ENCODE peak calls at places on chromosomes 7 and 10, in seven cellular contexts. M is GM12865; D is RWPE1; E is activated CD8-positive, alpha-beta T cell treated with anti-CD3 and anti-CD28 coated beads for 36 hours; C is RWPE2; W is mammary epithelial cell; O is lower lobe of right lung. F is an unnamed sample.

GRCh38 chr7:70143089-70144044 is 545.1 kb downstream of the AUTS2 start:
- DNase-seq in C (no peak), D (no peak), W (no peak), M (no peak), E (no peak), O (no peak), F (no peak)

GRCh38 chr7:96034940-96035727 is 262.8 kb downstream of the DYNC1I1 start:
- DNase-seq in O (no peak), E (no peak), M (no peak), W (no peak), D (no peak), C (no peak), F (no peak)

GRCh38 chr7:127938588-127938987 is 92.6 kb downstream of the LRRC4 start:
- DNase-seq in C (no peak), M (no peak), D (peak), E (no peak), O (no peak), W (peak), F (no peak)

GRCh38 chr10:120940299-120940900 is 89.2 kb downstream of the WDR11 start:
- DNase-seq in O (no peak), W (no peak), M (no peak), C (no peak), E (no peak), D (no peak), F (no peak)

GRCh38 chr10:80411267-80411668 is 2.9 kb downstream of the PRXL2A start:
- DNase-seq in D (no peak), E (no peak), W (no peak), M (no peak), C (no peak), O (no peak), F (no peak)

GRCh38 chr10:110872145-110872983 is 636 bp downstream of the PDCD4 start:
- DNase-seq in D (peak), O (peak), E (peak), M (peak), W (peak), C (peak), F (peak)

GRCh38 chr10:31136951-31137885 is 105.6 kb upstream of the ZNF438 start:
- DNase-seq in C (no peak), O (no peak), M (no peak), W (peak), E (no peak), D (no peak), F (peak)

GRCh38 chr10:97889461-97890265 is 40.0 kb downstream of the GOLGA7B start:
- DNase-seq in O (peak), C (peak), E (peak), M (no peak), W (peak), D (peak), F (peak)

GRCh38 chr7:96720843-96721242 is 11.2 kb upstream of the SEM1 start:
- DNase-seq in O (no peak), E (no peak), W (peak), C (no peak), D (peak), M (no peak), F (no peak)

GRCh38 chr10:12389154-12389734 is 39.9 kb downstream of the CAMK1D start:
- DNase-seq in M (peak), C (no peak), D (no peak), W (no peak), O (peak), E (no peak), F (no peak)

GRCh38 chr10:114022751-114023150 is 20.9 kb upstream of the ADRB1 start:
- DNase-seq in E (no peak), C (no peak), O (no peak), D (no peak), M (no peak), W (no peak), F (no peak)

GRCh38 chr7:19404912-19405329 is 259.7 kb upstream of the FERD3L start:
- DNase-seq in E (no peak), O (no peak), M (no peak), W (peak), C (peak), D (peak), F (peak)

GRCh38 chr10:100894589-100895294 is 18.0 kb upstream of the SLF2 start:
- DNase-seq in M (no peak), W (no peak), E (no peak), O (no peak), D (no peak), C (no peak), F (no peak)

GRCh38 chr10:50228672-50229071 is 22.6 kb downstream of the ASAH2 start:
- DNase-seq in O (no peak), D (no peak), E (no peak), M (no peak), C (no peak), W (no peak), F (no peak)

GRCh38 chr7:8724080-8724718 is 290.8 kb downstream of the NXPH1 start:
- DNase-seq in O (no peak), M (peak), E (peak), D (peak), C (no peak), W (peak), F (peak)

GRCh38 chr10:13016413-13016812 is 14.9 kb upstream of the CCDC3 start:
- DNase-seq in O (no peak), W (no peak), E (no peak), C (no peak), M (no peak), D (no peak), F (no peak)

GRCh38 chr7:101782476-101782875 is 35.0 kb upstream of the CUX1 start:
- DNase-seq in M (no peak), E (no peak), O (no peak), D (no peak), W (no peak), C (no peak), F (no peak)

GRCh38 chr10:44386546-44387052 is 1.7 kb upstream of the CXCL12 start:
- DNase-seq in O (no peak), E (peak), C (peak), M (peak), D (peak), W (peak), F (peak)

GRCh38 chr10:79286318-79286951 is 60.8 kb upstream of the PPIF start:
- DNase-seq in M (peak), W (peak), D (peak), C (no peak), E (peak), O (peak), F (no peak)

GRCh38 chr7:141225916-141226618 is 152.2 kb downstream of the TMEM178B start:
- DNase-seq in E (no peak), W (peak), O (no peak), D (no peak), M (peak), C (no peak), F (no peak)

GRCh38 chr10:89022734-89023133 is 32.1 kb downstream of the FAS start:
- DNase-seq in D (peak), E (no peak), W (peak), O (no peak), C (no peak), M (no peak), F (no peak)

GRCh38 chr7:98930921-98931320 is 52.6 kb downstream of the TRRAP start:
- DNase-seq in C (no peak), O (no peak), D (no peak), M (peak), E (peak), W (peak), F (no peak)

GRCh38 chr7:44258865-44259546 is 58.2 kb downstream of the YKT6 start:
- DNase-seq in D (no peak), E (no peak), C (no peak), W (no peak), M (no peak), O (no peak), F (no peak)

GRCh38 chr10:59750155-59750945 is 2.9 kb downstream of the MRLN start:
- DNase-seq in E (no peak), D (no peak), C (no peak), M (no peak), O (no peak), W (no peak), F (no peak)

GRCh38 chr10:47147186-47147585 is 152.8 kb upstream of the GDF10 start:
- DNase-seq in W (no peak), D (no peak), M (no peak), E (no peak), C (no peak), O (no peak), F (no peak)

GRCh38 chr10:91796332-91797076 is 1.7 kb upstream of the TNKS2 start:
- DNase-seq in O (peak), W (peak), E (peak), M (peak), C (no peak), D (peak), F (peak)

GRCh38 chr10:8438603-8439002 is 384.1 kb downstream of the GATA3 start:
- DNase-seq in C (no peak), D (no peak), W (no peak), E (peak), M (no peak), O (no peak), F (peak)

GRCh38 chr10:7895699-7896090 is 77.4 kb downstream of the TAF3 start:
- DNase-seq in E (no peak), C (no peak), D (no peak), O (no peak), M (no peak), W (no peak), F (no peak)

GRCh38 chr10:81473755-81474154 is 401.2 kb upstream of the NRG3 start:
- DNase-seq in E (no peak), M (no peak), O (no peak), D (no peak), W (no peak), C (no peak), F (no peak)

GRCh38 chr7:24891173-24891787 is 88.7 kb downstream of the OSBPL3 start:
- DNase-seq in E (no peak), C (no peak), D (no peak), W (no peak), M (no peak), O (no peak), F (no peak)

GRCh38 chr7:140996-141395 is 51.4 kb upstream of the FAM20C start:
- DNase-seq in D (no peak), C (no peak), W (no peak), O (no peak), M (no peak), E (no peak), F (no peak)

GRCh38 chr10:97279121-97279815 is 13.2 kb downstream of the ARHGAP19 start:
- DNase-seq in W (peak), C (no peak), D (no peak), M (no peak), E (no peak), O (no peak), F (no peak)

GRCh38 chr10:124799196-124799595 is 2.4 kb upstream of the ABRAXAS2 start:
- DNase-seq in E (no peak), D (no peak), W (no peak), O (no peak), C (no peak), M (no peak), F (no peak)

GRCh38 chr10:124798781-124799180 is 2.8 kb upstream of the ABRAXAS2 start:
- DNase-seq in D (no peak), E (no peak), C (no peak), O (no peak), M (no peak), W (no peak), F (no peak)

GRCh38 chr10:124802313-124802675 is 675 bp downstream of the ABRAXAS2 start:
- DNase-seq in C (no peak), E (peak), D (no peak), O (no peak), M (peak), W (no peak), F (no peak)

GRCh38 chr10:124792998-124793352 is 1.3 kb upstream of the EEF1AKMT2 start:
- DNase-seq in O (no peak), D (no peak), W (no peak), C (no peak), M (no peak), E (no peak), F (no peak)

GRCh38 chr10:124798364-124798763 is 3.3 kb upstream of the ABRAXAS2 start:
- DNase-seq in O (no peak), W (no peak), M (no peak), E (no peak), D (no peak), C (no peak), F (no peak)
- TF ChIP-seq CTCF in O (no peak), W (no peak), M (no peak), E (no peak), D (no peak), C (no peak), F (no peak)

DNA sequence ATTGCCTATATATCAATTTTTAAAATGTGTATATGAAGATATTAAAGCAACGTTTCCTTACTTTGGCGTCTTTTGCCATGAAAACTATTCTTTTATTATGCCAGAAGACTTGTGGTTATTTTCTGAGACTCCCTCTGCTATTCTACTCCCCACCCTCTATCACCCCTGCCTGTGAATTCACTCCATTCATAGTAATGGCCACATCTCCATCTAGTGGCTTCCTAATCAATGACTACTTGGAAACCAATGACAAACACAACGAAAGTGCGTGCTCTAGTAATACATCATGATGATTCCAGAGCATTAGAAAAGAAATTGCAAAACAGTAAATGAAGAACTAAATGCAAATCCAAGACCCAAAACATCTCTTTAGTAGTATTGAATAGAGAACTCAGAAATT is 186.7 kb upstream of the HGF start:
- DNase-seq in E (no peak), O (no peak), D (peak), C (no peak), M (peak), W (no peak), F (peak)
- TF ChIP-seq CTCF in E (peak), O (peak), D (no peak), C (peak), M (peak), W (peak), F (peak)

GRCh38 chr10:105691811-105692210 is 1050.7 kb downstream of the SORCS3 start:
- DNase-seq in M (peak), D (no peak), W (peak), O (no peak), E (no peak), C (no peak), F (no peak)
- TF ChIP-seq CTCF in M (no peak), D (no peak), W (peak), O (no peak), E (no peak), C (peak), F (peak)

GRCh38 chr10:71010730-71011129 is 122.4 kb upstream of the PCBD1 start:
- DNase-seq in E (no peak), O (no peak), C (no peak), M (no peak), D (no peak), W (no peak), F (no peak)
- TF ChIP-seq CTCF in E (no peak), O (no peak), C (no peak), M (no peak), D (no peak), W (no peak), F (no peak)

GRCh38 chr10:132943555-132944404 is 1.4 kb upstream of the CFAP46 start:
- DNase-seq in E (no peak), M (no peak), C (no peak), W (no peak), O (no peak), D (no peak), F (no peak)

GRCh38 chr10:132945894-132946255 is 3.5 kb upstream of the CFAP46 start:
- DNase-seq in D (no peak), O (no peak), W (no peak), C (no peak), M (no peak), E (no peak), F (no peak)

GRCh38 chr10:132945125-132945893 is 2.9 kb upstream of the CFAP46 start:
- DNase-seq in E (no peak), M (no peak), W (no peak), D (no peak), O (no peak), C (no peak), F (no peak)

GRCh38 chr10:132942740-132943554 is 577 bp upstream of the CFAP46 start:
- DNase-seq in C (no peak), M (no peak), W (no peak), D (no peak), O (no peak), E (no peak), F (no peak)

DNA sequence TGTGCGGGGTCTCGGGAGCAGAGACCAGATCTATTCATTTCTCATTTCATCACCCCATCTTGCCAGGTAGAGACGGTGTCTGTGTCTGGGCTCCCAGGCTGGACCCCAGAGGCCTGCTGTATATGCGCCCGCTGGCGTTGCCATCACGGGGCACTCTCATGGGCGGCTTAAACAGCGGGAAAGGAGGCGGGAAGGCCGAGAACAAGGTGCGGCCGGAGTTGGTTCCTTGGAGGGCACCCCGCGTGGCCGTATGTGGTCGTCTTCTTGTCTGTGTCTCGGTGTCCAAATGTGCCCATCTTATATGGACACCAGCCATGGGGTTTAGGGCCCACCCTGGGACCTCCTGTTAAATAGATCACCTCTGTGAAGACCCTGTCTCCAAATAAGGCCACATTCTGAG is 2.1 kb upstream of the CFAP46 start:
- DNase-seq in E (no peak), O (no peak), D (no peak), W (no peak), C (no peak), M (no peak), F (no peak)
- TF ChIP-seq CTCF in E (no peak), O (no peak), D (no peak), W (no peak), C (no peak), M (no peak), F (no peak)

DNA sequence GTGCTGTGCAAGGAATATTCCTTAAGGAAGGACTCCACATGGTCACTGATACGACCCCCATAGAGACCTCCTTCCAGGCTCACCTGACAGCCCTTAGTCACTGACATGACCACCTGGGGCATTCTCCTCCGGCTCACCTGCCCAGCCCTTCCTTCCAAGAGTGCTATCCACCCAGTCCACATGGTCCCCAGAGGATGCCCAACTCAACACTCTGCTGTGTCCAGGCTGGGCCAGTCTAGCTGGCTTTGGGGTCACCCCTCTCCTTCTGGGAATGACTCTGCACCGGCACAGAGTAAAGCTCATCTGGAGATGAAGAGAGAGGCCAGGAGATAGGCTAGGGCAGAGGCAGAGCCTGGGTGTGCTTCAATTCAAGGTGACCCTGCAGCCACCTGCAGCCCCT is 300.8 kb downstream of the TNS3 start:
- DNase-seq in M (no peak), C (no peak), E (no peak), O (no peak), W (no peak), D (no peak), F (no peak)
- TF ChIP-seq CTCF in M (no peak), C (no peak), E (no peak), O (no peak), W (no peak), D (no peak), F (no peak)

DNA sequence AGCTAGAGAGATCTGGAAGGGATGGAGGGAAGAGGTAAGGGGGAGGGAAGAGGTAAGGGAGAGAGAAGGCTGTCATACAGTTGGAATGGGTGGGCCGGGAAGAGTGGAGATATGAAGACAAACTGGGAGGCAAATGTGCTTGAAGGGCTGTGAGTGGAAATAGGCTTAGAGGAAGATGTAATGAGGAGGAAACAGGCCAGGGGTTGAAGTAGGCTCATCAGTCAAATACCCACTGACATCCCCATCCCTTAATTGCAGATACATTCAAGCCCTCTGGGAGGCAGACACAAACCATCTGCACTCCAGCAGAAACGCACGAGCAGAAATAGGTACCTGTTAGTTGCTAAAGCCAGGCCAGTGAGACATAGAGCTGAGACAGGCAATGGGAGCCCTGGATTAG is 2.1 kb downstream of the SYNPO2L start:
- DNase-seq in M (peak), E (peak), W (no peak), O (no peak), D (no peak), C (no peak), F (no peak)
- TF ChIP-seq CTCF in M (peak), E (no peak), W (no peak), O (no peak), D (no peak), C (peak), F (peak)

GRCh38 chr7:76316984-76317781 is 14.7 kb downstream of the HSPB1 start:
- DNase-seq in O (peak), C (no peak), D (no peak), M (no peak), W (no peak), E (peak), F (no peak)

GRCh38 chr7:76318488-76319353 is 16.2 kb downstream of the HSPB1 start:
- DNase-seq in W (peak), O (peak), C (no peak), M (peak), D (peak), E (peak), F (peak)

GRCh38 chr7:76317782-76318487 is 15.5 kb downstream of the HSPB1 start:
- DNase-seq in W (peak), E (peak), D (peak), C (peak), M (peak), O (peak), F (peak)

GRCh38 chr7:76314042-76314721 is 11.7 kb downstream of the HSPB1 start:
- DNase-seq in E (peak), D (peak), O (peak), W (peak), M (peak), C (peak), F (peak)

DNA sequence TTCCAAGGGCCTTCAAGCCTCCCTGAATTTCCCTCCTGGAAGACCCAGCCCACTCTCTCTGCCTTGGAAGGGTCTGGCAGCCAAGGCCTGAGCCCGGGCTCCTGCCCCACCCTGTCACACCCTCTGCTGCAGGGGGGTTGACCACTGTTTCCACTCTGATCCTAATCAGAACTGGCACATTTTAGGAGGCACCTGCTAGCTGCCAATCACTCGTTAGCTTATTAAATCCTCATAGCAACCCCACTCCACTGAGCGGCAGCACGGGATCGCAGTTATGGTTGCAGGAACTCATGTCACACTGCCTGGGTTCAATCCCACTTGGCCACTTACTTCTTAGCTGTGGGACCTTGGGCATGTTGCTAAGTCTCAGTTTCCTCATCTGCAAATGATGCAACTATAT is 12.9 kb downstream of the HSPB1 start:
- DNase-seq in E (peak), M (no peak), D (no peak), W (no peak), O (peak), C (no peak), F (no peak)
- TF ChIP-seq CTCF in E (no peak), M (no peak), D (no peak), W (no peak), O (no peak), C (no peak), F (no peak)

F was measured in DND-41.